ENCODE peak calls at places on chromosomes 13 and 19, in seven cellular contexts. One of them, this sample, is unnamed.

GRCh38 chr19:5895409-5895808 is 8.2 kb downstream of the NDUFA11 start:
- DNase-seq in cardiac muscle cell: no peak
- DNase-seq in CD4-positive, alpha-beta memory T cell: no peak
- DNase-seq in thyroid gland: no peak
- DNase-seq in small intestine: no peak
- DNase-seq in right lobe of liver: no peak
- DNase-seq in hepatocyte: no peak
- DNase-seq in this sample: no peak

GRCh38 chr19:14015454-14016035 is 9.4 kb upstream of the RFX1 start:
- DNase-seq in cardiac muscle cell: no peak
- DNase-seq in thyroid gland: no peak
- DNase-seq in right lobe of liver: no peak
- DNase-seq in small intestine: peak
- DNase-seq in hepatocyte: peak
- DNase-seq in CD4-positive, alpha-beta memory T cell: no peak
- DNase-seq in this sample: no peak

GRCh38 chr13:50840327-50840726 is 3.2 kb downstream of the DLEU7 start:
- DNase-seq in right lobe of liver: no peak
- DNase-seq in cardiac muscle cell: no peak
- DNase-seq in small intestine: no peak
- DNase-seq in hepatocyte: no peak
- DNase-seq in thyroid gland: no peak
- DNase-seq in CD4-positive, alpha-beta memory T cell: no peak
- DNase-seq in this sample: no peak

GRCh38 chr13:75788494-75788991 is 152.4 kb downstream of the LMO7 start:
- DNase-seq in right lobe of liver: no peak
- DNase-seq in cardiac muscle cell: peak
- DNase-seq in small intestine: peak
- DNase-seq in CD4-positive, alpha-beta memory T cell: no peak
- DNase-seq in thyroid gland: peak
- DNase-seq in hepatocyte: no peak
- DNase-seq in this sample: no peak

GRCh38 chr13:76991432-76991795 is 467 bp upstream of the CLN5 start:
- DNase-seq in thyroid gland: peak
- DNase-seq in cardiac muscle cell: no peak
- DNase-seq in CD4-positive, alpha-beta memory T cell: peak
- DNase-seq in small intestine: peak
- DNase-seq in right lobe of liver: no peak
- DNase-seq in hepatocyte: peak
- DNase-seq in this sample: peak

GRCh38 chr13:21014666-21015170 is 46.7 kb downstream of the LATS2 start:
- DNase-seq in hepatocyte: peak
- DNase-seq in right lobe of liver: peak
- DNase-seq in CD4-positive, alpha-beta memory T cell: no peak
- DNase-seq in cardiac muscle cell: peak
- DNase-seq in small intestine: no peak
- DNase-seq in thyroid gland: peak
- DNase-seq in this sample: no peak

GRCh38 chr19:40321566-40322270 is 26.5 kb downstream of the C19orf47 start:
- DNase-seq in right lobe of liver: no peak
- DNase-seq in cardiac muscle cell: no peak
- DNase-seq in small intestine: no peak
- DNase-seq in hepatocyte: no peak
- DNase-seq in thyroid gland: no peak
- DNase-seq in CD4-positive, alpha-beta memory T cell: no peak
- DNase-seq in this sample: no peak

GRCh38 chr13:47426126-47426849 is 529.4 kb upstream of the HTR2A start:
- DNase-seq in small intestine: no peak
- DNase-seq in CD4-positive, alpha-beta memory T cell: no peak
- DNase-seq in hepatocyte: no peak
- DNase-seq in right lobe of liver: no peak
- DNase-seq in cardiac muscle cell: peak
- DNase-seq in thyroid gland: no peak
- DNase-seq in this sample: no peak

GRCh38 chr13:94345374-94346195 is 133.9 kb downstream of the DCT start:
- DNase-seq in cardiac muscle cell: peak
- DNase-seq in right lobe of liver: no peak
- DNase-seq in thyroid gland: no peak
- DNase-seq in hepatocyte: peak
- DNase-seq in CD4-positive, alpha-beta memory T cell: peak
- DNase-seq in small intestine: peak
- DNase-seq in this sample: no peak

GRCh38 chr19:18441804-18442788 is 4.2 kb upstream of the ISYNA1 start:
- DNase-seq in small intestine: no peak
- DNase-seq in CD4-positive, alpha-beta memory T cell: peak
- DNase-seq in thyroid gland: no peak
- DNase-seq in hepatocyte: no peak
- DNase-seq in cardiac muscle cell: no peak
- DNase-seq in right lobe of liver: no peak
- DNase-seq in this sample: peak

GRCh38 chr19:16921766-16922591 is 33.2 kb downstream of the F2RL3 start:
- DNase-seq in right lobe of liver: no peak
- DNase-seq in CD4-positive, alpha-beta memory T cell: no peak
- DNase-seq in small intestine: no peak
- DNase-seq in cardiac muscle cell: no peak
- DNase-seq in hepatocyte: no peak
- DNase-seq in thyroid gland: no peak
- DNase-seq in this sample: no peak

GRCh38 chr19:13840751-13841338 is 36.1 kb upstream of the NANOS3 start:
- DNase-seq in right lobe of liver: peak
- DNase-seq in cardiac muscle cell: no peak
- DNase-seq in small intestine: no peak
- DNase-seq in hepatocyte: no peak
- DNase-seq in CD4-positive, alpha-beta memory T cell: no peak
- DNase-seq in thyroid gland: no peak
- DNase-seq in this sample: no peak

GRCh38 chr13:98570929-98571372 is 6.0 kb downstream of the STK24 start:
- DNase-seq in small intestine: peak
- DNase-seq in thyroid gland: peak
- DNase-seq in CD4-positive, alpha-beta memory T cell: peak
- DNase-seq in hepatocyte: peak
- DNase-seq in right lobe of liver: no peak
- DNase-seq in cardiac muscle cell: no peak
- DNase-seq in this sample: peak

GRCh38 chr13:40968416-40969000 is 50.6 kb downstream of the ELF1 start:
- DNase-seq in cardiac muscle cell: no peak
- DNase-seq in CD4-positive, alpha-beta memory T cell: no peak
- DNase-seq in thyroid gland: peak
- DNase-seq in right lobe of liver: no peak
- DNase-seq in hepatocyte: no peak
- DNase-seq in small intestine: no peak
- DNase-seq in this sample: no peak

GRCh38 chr13:40971321-40971720 is 47.8 kb downstream of the ELF1 start:
- DNase-seq in right lobe of liver: no peak
- DNase-seq in hepatocyte: no peak
- DNase-seq in CD4-positive, alpha-beta memory T cell: no peak
- DNase-seq in small intestine: no peak
- DNase-seq in thyroid gland: peak
- DNase-seq in cardiac muscle cell: no peak
- DNase-seq in this sample: no peak

GRCh38 chr13:40973409-40973808 is 45.7 kb downstream of the ELF1 start:
- DNase-seq in hepatocyte: no peak
- DNase-seq in thyroid gland: no peak
- DNase-seq in cardiac muscle cell: no peak
- DNase-seq in CD4-positive, alpha-beta memory T cell: no peak
- DNase-seq in small intestine: no peak
- DNase-seq in right lobe of liver: no peak
- DNase-seq in this sample: no peak

GRCh38 chr13:40969169-40969901 is 49.8 kb downstream of the ELF1 start:
- DNase-seq in thyroid gland: no peak
- DNase-seq in cardiac muscle cell: no peak
- DNase-seq in hepatocyte: no peak
- DNase-seq in CD4-positive, alpha-beta memory T cell: no peak
- DNase-seq in small intestine: no peak
- DNase-seq in right lobe of liver: no peak
- DNase-seq in this sample: no peak

GRCh38 chr13:40970803-40971202 is 48.3 kb downstream of the ELF1 start:
- DNase-seq in cardiac muscle cell: no peak
- DNase-seq in CD4-positive, alpha-beta memory T cell: no peak
- DNase-seq in right lobe of liver: no peak
- DNase-seq in small intestine: no peak
- DNase-seq in hepatocyte: no peak
- DNase-seq in thyroid gland: no peak
- DNase-seq in this sample: no peak
- H3K4me3 ChIP-seq in cardiac muscle cell: no peak
- H3K4me3 ChIP-seq in CD4-positive, alpha-beta memory T cell: no peak
- H3K4me3 ChIP-seq in right lobe of liver: no peak
- H3K4me3 ChIP-seq in small intestine: no peak
- H3K4me3 ChIP-seq in hepatocyte: no peak
- H3K4me3 ChIP-seq in thyroid gland: no peak
- H3K4me3 ChIP-seq in this sample: peak

GRCh38 chr13:108957369-108958012 is 328.1 kb downstream of the MYO16 start:
- DNase-seq in small intestine: no peak
- DNase-seq in thyroid gland: no peak
- DNase-seq in hepatocyte: peak
- DNase-seq in right lobe of liver: no peak
- DNase-seq in CD4-positive, alpha-beta memory T cell: no peak
- DNase-seq in cardiac muscle cell: peak
- DNase-seq in this sample: no peak
- H3K4me3 ChIP-seq in small intestine: no peak
- H3K4me3 ChIP-seq in thyroid gland: no peak
- H3K4me3 ChIP-seq in hepatocyte: no peak
- H3K4me3 ChIP-seq in right lobe of liver: no peak
- H3K4me3 ChIP-seq in CD4-positive, alpha-beta memory T cell: no peak
- H3K4me3 ChIP-seq in cardiac muscle cell: no peak
- H3K4me3 ChIP-seq in this sample: no peak

GRCh38 chr19:51702754-51703654 is 9.9 kb downstream of the SPACA6 start:
- DNase-seq in hepatocyte: peak
- DNase-seq in small intestine: peak
- DNase-seq in right lobe of liver: no peak
- DNase-seq in thyroid gland: peak
- DNase-seq in cardiac muscle cell: no peak
- DNase-seq in CD4-positive, alpha-beta memory T cell: no peak
- DNase-seq in this sample: no peak
- H3K4me3 ChIP-seq in hepatocyte: no peak
- H3K4me3 ChIP-seq in small intestine: no peak
- H3K4me3 ChIP-seq in right lobe of liver: peak
- H3K4me3 ChIP-seq in thyroid gland: no peak
- H3K4me3 ChIP-seq in cardiac muscle cell: no peak
- H3K4me3 ChIP-seq in CD4-positive, alpha-beta memory T cell: no peak
- H3K4me3 ChIP-seq in this sample: peak

GRCh38 chr19:50819636-50820035 is 4.0 kb downstream of the KLK1 start:
- DNase-seq in cardiac muscle cell: no peak
- DNase-seq in right lobe of liver: no peak
- DNase-seq in hepatocyte: no peak
- DNase-seq in small intestine: no peak
- DNase-seq in CD4-positive, alpha-beta memory T cell: no peak
- DNase-seq in thyroid gland: no peak
- DNase-seq in this sample: no peak
- H3K4me3 ChIP-seq in cardiac muscle cell: no peak
- H3K4me3 ChIP-seq in right lobe of liver: no peak
- H3K4me3 ChIP-seq in hepatocyte: no peak
- H3K4me3 ChIP-seq in small intestine: no peak
- H3K4me3 ChIP-seq in CD4-positive, alpha-beta memory T cell: no peak
- H3K4me3 ChIP-seq in thyroid gland: no peak
- H3K4me3 ChIP-seq in this sample: no peak

GRCh38 chr19:44051654-44052402 is at the start of gene ZNF223:
- DNase-seq in right lobe of liver: peak
- DNase-seq in CD4-positive, alpha-beta memory T cell: peak
- DNase-seq in cardiac muscle cell: peak
- DNase-seq in hepatocyte: peak
- DNase-seq in small intestine: peak
- DNase-seq in thyroid gland: peak
- DNase-seq in this sample: peak
- H3K4me3 ChIP-seq in right lobe of liver: peak
- H3K4me3 ChIP-seq in CD4-positive, alpha-beta memory T cell: peak
- H3K4me3 ChIP-seq in cardiac muscle cell: peak
- H3K4me3 ChIP-seq in hepatocyte: peak
- H3K4me3 ChIP-seq in small intestine: peak
- H3K4me3 ChIP-seq in thyroid gland: peak
- H3K4me3 ChIP-seq in this sample: peak

DNA sequence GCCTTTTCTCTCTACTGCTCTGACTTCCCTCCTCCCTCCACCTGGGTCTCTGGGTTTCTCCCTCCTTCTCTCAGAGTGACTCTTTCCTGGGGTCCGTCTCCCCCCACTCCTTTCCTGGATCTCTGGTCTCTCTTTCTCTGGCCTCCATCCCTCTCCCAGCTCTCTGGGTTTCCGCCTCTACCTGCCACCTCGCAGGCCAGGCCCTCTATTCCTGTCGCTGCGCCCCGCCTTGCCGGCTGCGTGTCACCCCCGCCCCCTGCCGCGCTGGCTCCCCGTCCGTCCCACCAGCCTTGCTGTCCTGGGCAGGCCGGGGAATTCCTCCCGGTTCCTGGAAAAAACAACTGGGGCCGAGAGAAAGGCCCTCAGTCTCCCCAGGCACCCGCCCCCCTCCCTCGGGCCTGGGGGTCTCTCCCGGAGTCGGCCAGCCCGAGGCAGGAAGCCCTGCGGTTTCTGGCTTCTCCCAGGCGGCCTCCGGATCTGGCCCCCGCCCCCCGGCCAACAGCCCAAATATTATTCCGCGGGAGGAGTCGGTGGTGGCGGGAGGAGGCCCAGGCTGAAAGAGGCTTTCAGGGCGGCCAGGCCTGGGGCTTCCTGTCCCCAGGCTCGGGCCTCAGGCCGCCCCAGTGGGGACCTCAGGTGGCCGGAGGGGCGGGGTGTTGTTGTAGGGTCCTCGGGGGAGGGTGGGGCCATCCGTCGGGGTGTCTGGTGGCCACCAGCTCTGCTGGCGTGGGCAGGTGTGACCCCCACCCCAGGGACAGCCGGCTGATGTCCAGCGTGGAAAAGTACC is 9.3 kb downstream of the IRF2BP1 start:
- DNase-seq in CD4-positive, alpha-beta memory T cell: no peak
- DNase-seq in thyroid gland: no peak
- DNase-seq in hepatocyte: peak
- DNase-seq in small intestine: peak
- DNase-seq in right lobe of liver: peak
- DNase-seq in cardiac muscle cell: peak
- DNase-seq in this sample: no peak
- H3K4me3 ChIP-seq in CD4-positive, alpha-beta memory T cell: no peak
- H3K4me3 ChIP-seq in thyroid gland: no peak
- H3K4me3 ChIP-seq in hepatocyte: no peak
- H3K4me3 ChIP-seq in small intestine: no peak
- H3K4me3 ChIP-seq in right lobe of liver: peak
- H3K4me3 ChIP-seq in cardiac muscle cell: no peak
- H3K4me3 ChIP-seq in this sample: no peak

GRCh38 chr13:26585136-26585535 is 27.7 kb downstream of the WASF3 start:
- DNase-seq in cardiac muscle cell: no peak
- DNase-seq in thyroid gland: no peak
- DNase-seq in CD4-positive, alpha-beta memory T cell: no peak
- DNase-seq in small intestine: no peak
- DNase-seq in right lobe of liver: no peak
- DNase-seq in hepatocyte: no peak
- DNase-seq in this sample: no peak
- H3K4me3 ChIP-seq in cardiac muscle cell: no peak
- H3K4me3 ChIP-seq in thyroid gland: no peak
- H3K4me3 ChIP-seq in CD4-positive, alpha-beta memory T cell: no peak
- H3K4me3 ChIP-seq in small intestine: no peak
- H3K4me3 ChIP-seq in right lobe of liver: no peak
- H3K4me3 ChIP-seq in hepatocyte: no peak
- H3K4me3 ChIP-seq in this sample: no peak

GRCh38 chr19:19514215-19514633 is 1.1 kb downstream of the TSSK6 start:
- DNase-seq in hepatocyte: no peak
- DNase-seq in right lobe of liver: peak
- DNase-seq in thyroid gland: peak
- DNase-seq in cardiac muscle cell: peak
- DNase-seq in small intestine: no peak
- DNase-seq in CD4-positive, alpha-beta memory T cell: no peak
- DNase-seq in this sample: no peak
- H3K4me3 ChIP-seq in hepatocyte: no peak
- H3K4me3 ChIP-seq in right lobe of liver: no peak
- H3K4me3 ChIP-seq in thyroid gland: no peak
- H3K4me3 ChIP-seq in cardiac muscle cell: no peak
- H3K4me3 ChIP-seq in small intestine: no peak
- H3K4me3 ChIP-seq in CD4-positive, alpha-beta memory T cell: no peak
- H3K4me3 ChIP-seq in this sample: no peak

This sample was measured in CD4-positive, CD25-positive, alpha-beta regulatory T cell.